ENCODE peak calls at places on chromosome 5, in nine cellular contexts. F is heart right ventricle, Z is GM23248, O is right cardiac atrium, C is IMR-90, V is left ventricle myocardium inferior, J is lower lobe of right lung, N is HepG2, P is SK-N-SH. E is an unnamed sample. For H3K4me1, the result is how much of the 10 kb centered on the place peaks cover.

GRCh38 chr5:68727931-68728330 is 365.9 kb upstream of the SLC30A5 start:
- DNase-seq in N (no peak), J (no peak), Z (no peak), F (no peak), O (no peak), P (no peak), C (no peak), V (no peak), E (no peak)

GRCh38 chr5:912356-913091 is 19.8 kb downstream of the TRIP13 start:
- DNase-seq in V (no peak), P (no peak), O (no peak), C (peak), J (peak), N (no peak), F (no peak), Z (peak), E (no peak)

GRCh38 chr5:15757103-15757502 is 257.1 kb downstream of the FBXL7 start:
- DNase-seq in F (no peak), V (no peak), J (no peak), N (no peak), O (no peak), C (peak), P (no peak), Z (peak), E (no peak)

GRCh38 chr5:127959152-127959764 is 124.3 kb upstream of the SLC12A2 start:
- DNase-seq in O (peak), Z (peak), V (peak), J (peak), C (peak), P (peak), N (peak), F (peak), E (peak)

GRCh38 chr5:33401482-33402390 is 39.0 kb upstream of the TARS1 start:
- DNase-seq in Z (peak), O (no peak), F (no peak), N (no peak), V (no peak), P (no peak), J (no peak), C (peak), E (no peak)

GRCh38 chr5:126624534-126624933 is 23.8 kb downstream of the PHAX start:
- DNase-seq in Z (peak), O (no peak), C (peak), F (no peak), J (no peak), V (no peak), N (peak), P (no peak), E (no peak)

GRCh38 chr5:1946776-1947175 is 64.1 kb upstream of the IRX4 start:
- DNase-seq in P (no peak), C (no peak), F (peak), Z (no peak), V (peak), N (no peak), J (no peak), O (peak), E (no peak)

GRCh38 chr5:142697356-142697807 is 11.5 kb upstream of the FGF1 start:
- DNase-seq in C (peak), F (no peak), V (peak), N (no peak), J (no peak), O (peak), Z (peak), P (no peak), E (peak)

GRCh38 chr5:63125862-63126261 is 547.2 kb downstream of the LRRC70 start:
- DNase-seq in P (no peak), J (no peak), N (peak), V (no peak), C (peak), O (no peak), Z (peak), F (no peak), E (no peak)

GRCh38 chr5:177479774-177480173 is 6.3 kb upstream of the DBN1 start:
- DNase-seq in N (no peak), J (no peak), O (no peak), P (peak), C (peak), V (no peak), Z (peak), F (no peak), E (peak)

GRCh38 chr5:175098301-175098700 is 345.7 kb downstream of the DRD1 start:
- DNase-seq in J (no peak), O (no peak), C (no peak), V (no peak), Z (no peak), F (no peak), N (no peak), P (no peak), E (no peak)

GRCh38 chr5:172870261-172870806 is 36.3 kb downstream of the ERGIC1 start:
- DNase-seq in F (no peak), P (no peak), O (peak), Z (peak), J (no peak), V (no peak), N (no peak), C (peak), E (peak)

GRCh38 chr5:178069909-178070308 is 43.4 kb upstream of the N4BP3 start:
- DNase-seq in J (no peak), Z (peak), V (no peak), O (no peak), F (no peak), N (peak), C (peak), P (no peak), E (no peak)

GRCh38 chr5:136749016-136749415 is 383.7 kb upstream of the TRPC7 start:
- DNase-seq in O (no peak), P (no peak), C (peak), J (no peak), V (no peak), N (no peak), F (no peak), Z (no peak), E (no peak)

GRCh38 chr5:31854181-31854624 is 215.3 kb downstream of the PDZD2 start:
- DNase-seq in V (peak), N (no peak), P (no peak), F (peak), Z (peak), O (no peak), C (peak), J (peak), E (peak)

GRCh38 chr5:179263391-179264052 is 81.7 kb downstream of the ADAMTS2 start:
- DNase-seq in J (peak), N (no peak), V (peak), C (no peak), P (peak), O (no peak), Z (no peak), F (no peak), E (peak)
- H3K4me1 ChIP-seq in J (under half), N (half or more), V (under half), C (under half), P (half or more), O (under half), Z (under half), F (under half), E (under half)

GRCh38 chr5:150527038-150527437 is 19.1 kb downstream of the NDST1 start:
- DNase-seq in C (no peak), O (no peak), F (no peak), Z (no peak), J (no peak), V (no peak), P (no peak), N (no peak), E (no peak)
- H3K27ac ChIP-seq in C (no peak), O (no peak), F (no peak), Z (no peak), J (peak), V (peak), P (no peak), N (no peak), E (no peak)

DNA sequence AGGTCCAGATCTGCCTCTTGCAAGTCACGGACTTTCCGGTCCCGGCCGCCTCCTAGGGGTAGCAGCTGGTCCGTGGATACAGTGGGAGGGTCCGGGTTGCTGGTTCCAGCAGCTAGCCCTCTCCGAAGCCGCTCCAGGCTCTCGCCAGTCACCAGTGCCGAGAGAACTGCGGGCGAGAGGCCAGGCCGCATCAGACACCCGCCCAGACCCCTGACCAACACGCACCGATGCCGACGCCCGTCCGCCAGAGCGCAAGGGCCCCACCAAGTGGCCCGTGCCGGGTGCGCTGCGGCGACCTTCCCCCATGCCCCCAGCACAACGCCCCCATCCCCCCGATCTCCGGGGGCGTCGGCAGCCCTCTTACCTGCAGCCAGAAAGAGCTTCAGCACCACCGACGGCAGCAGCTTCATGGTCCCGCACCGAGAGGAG is 470 bp downstream of the HBEGF start:
- DNase-seq in C (peak), O (peak), N (peak), J (peak), Z (peak), P (peak), F (peak), V (peak), E (peak)
- H3K4me1 ChIP-seq in C (under half), O (under half), N (half or more), J (half or more), Z (under half), P (under half), F (half or more), V (half or more), E (under half)

DNA sequence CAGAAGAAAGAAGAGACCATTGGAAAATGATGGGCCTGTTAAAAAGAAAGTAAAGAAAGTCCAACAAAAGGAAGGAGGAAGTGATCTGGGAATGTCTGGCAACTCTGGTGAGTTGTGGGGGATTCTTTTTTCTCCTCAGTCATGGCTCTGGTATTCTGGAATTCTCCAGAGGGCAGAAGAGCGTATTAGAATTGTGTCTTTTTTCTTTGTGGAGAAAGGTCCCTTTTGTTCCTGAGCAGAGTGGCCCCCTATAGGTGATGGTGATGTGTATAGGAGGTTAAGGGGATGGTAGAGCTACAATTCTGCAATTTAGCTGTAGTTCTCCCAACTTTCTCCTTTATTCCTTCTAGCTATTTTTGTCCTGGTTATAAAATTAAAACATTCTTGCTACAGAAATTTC is 1.6 kb upstream of the DHFR start:
- DNase-seq in V (no peak), O (no peak), Z (peak), P (no peak), J (no peak), F (no peak), N (peak), C (peak), E (no peak)
- H3K27ac ChIP-seq in V (no peak), O (no peak), Z (no peak), P (no peak), J (no peak), F (no peak), N (no peak), C (no peak), E (no peak)

GRCh38 chr5:157217289-157218024 is 36.8 kb downstream of the ITK start:
- DNase-seq in P (no peak), N (no peak), Z (no peak), C (no peak), V (no peak), J (no peak), F (no peak), O (no peak), E (no peak)
- H3K4me1 ChIP-seq in P (under half), N (under half), Z (under half), C (under half), V (under half), J (under half), F (under half), O (under half), E (under half)

GRCh38 chr5:149128023-149128875 is 13.0 kb upstream of the ABLIM3 start:
- DNase-seq in N (no peak), V (no peak), C (peak), O (peak), J (no peak), Z (peak), F (peak), P (peak), E (no peak)

GRCh38 chr5:149127394-149127955 is 13.8 kb upstream of the ABLIM3 start:
- DNase-seq in N (no peak), F (no peak), O (no peak), C (no peak), V (no peak), Z (no peak), P (no peak), J (no peak), E (no peak)

GRCh38 chr5:149126898-149127297 is 14.4 kb upstream of the ABLIM3 start:
- DNase-seq in O (no peak), P (no peak), F (no peak), J (no peak), N (no peak), Z (no peak), C (no peak), V (no peak), E (no peak)

GRCh38 chr5:149123211-149123610 is 18.1 kb upstream of the ABLIM3 start:
- DNase-seq in P (no peak), Z (no peak), J (no peak), C (no peak), F (no peak), N (no peak), V (no peak), O (no peak), E (no peak)

GRCh38 chr5:149125386-149125891 is 15.9 kb upstream of the ABLIM3 start:
- DNase-seq in N (peak), F (no peak), Z (peak), J (no peak), O (no peak), P (no peak), C (peak), V (no peak), E (no peak)
- H3K27ac ChIP-seq in N (no peak), F (no peak), Z (no peak), J (no peak), O (no peak), P (no peak), C (no peak), V (no peak), E (no peak)

DNA sequence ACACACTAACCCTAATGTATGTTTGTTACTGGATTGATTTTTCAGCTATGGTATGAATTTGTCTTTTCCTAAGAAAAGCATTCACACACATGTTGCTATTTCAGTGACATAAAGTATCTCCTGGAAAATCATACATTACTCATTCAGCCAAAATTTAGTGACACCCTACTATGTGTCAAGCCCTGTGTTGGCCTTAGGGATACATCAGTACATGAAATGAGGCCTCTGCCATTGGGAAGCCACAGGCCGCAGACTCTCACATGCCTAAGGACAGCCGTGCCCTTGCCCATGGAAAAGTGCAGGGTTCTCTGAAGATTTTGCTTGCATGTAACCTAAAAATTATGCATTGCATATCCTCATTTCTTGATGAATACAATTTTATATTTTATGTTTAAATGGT is 5.2 kb upstream of the MARCHF6 start:
- DNase-seq in F (no peak), C (no peak), Z (no peak), N (no peak), P (no peak), V (no peak), O (no peak), J (no peak), E (no peak)
- H3K4me1 ChIP-seq in F (under half), C (under half), Z (under half), N (under half), P (under half), V (under half), O (under half), J (under half), E (under half)

GRCh38 chr5:10726913-10727517 is 34.0 kb downstream of the DAP start:
- DNase-seq in C (no peak), P (no peak), O (no peak), V (no peak), J (no peak), N (no peak), F (no peak), Z (no peak), E (no peak)

GRCh38 chr5:10724799-10725507 is 36.1 kb downstream of the DAP start:
- DNase-seq in F (peak), O (peak), P (peak), Z (peak), N (peak), C (peak), V (peak), J (no peak), E (peak)

GRCh38 chr5:10726179-10726912 is 34.7 kb downstream of the DAP start:
- DNase-seq in N (no peak), F (no peak), J (no peak), P (no peak), O (no peak), Z (no peak), V (no peak), C (peak), E (no peak)

GRCh38 chr5:10723519-10723918 is 37.5 kb downstream of the DAP start:
- DNase-seq in J (no peak), O (no peak), N (no peak), Z (no peak), V (no peak), C (no peak), F (no peak), P (no peak), E (no peak)

GRCh38 chr5:10725636-10726035 is 35.4 kb downstream of the DAP start:
- DNase-seq in C (no peak), F (no peak), Z (no peak), O (no peak), J (no peak), V (no peak), P (no peak), N (no peak), E (no peak)
- H3K27ac ChIP-seq in C (peak), F (peak), Z (peak), O (peak), J (peak), V (peak), P (peak), N (peak), E (peak)

GRCh38 chr5:139693676-139694364 is 45.7 kb downstream of the CXXC5 start:
- DNase-seq in C (no peak), O (no peak), V (no peak), P (no peak), Z (peak), J (no peak), N (no peak), F (no peak), E (no peak)
- H3K4me1 ChIP-seq in C (half or more), O (under half), V (half or more), P (half or more), Z (half or more), J (under half), N (half or more), F (half or more), E (under half)

GRCh38 chr5:159886312-159886711 is 30.0 kb upstream of the ADRA1B start:
- DNase-seq in F (no peak), P (no peak), N (no peak), Z (no peak), O (no peak), C (no peak), J (no peak), V (no peak), E (no peak)
- H3K27ac ChIP-seq in F (no peak), P (no peak), N (no peak), Z (no peak), O (no peak), C (no peak), J (no peak), V (no peak), E (no peak)

E was measured in uterus.